ENCODE peak calls at places on chromosomes 7 and 10, in eight cellular contexts. One of them, this sample, is unnamed.

GRCh38 chr7:83204715-83205114 is 42.0 kb upstream of the PCLO start:
- DNase-seq in iris pigment epithelial cell: no peak
- DNase-seq in activated CD4-positive, alpha-beta T cell treated with anti-CD3 and anti-CD28 coated beads, Interleukin-2, amount 10 ng/mL, durations not matched to agents 24 days and 14 days: no peak
- DNase-seq in coronary artery: no peak
- DNase-seq in myocyte: no peak
- DNase-seq in H1: no peak
- DNase-seq in GM23248: no peak
- DNase-seq in activated T-helper 1 cell treated with Interleukin-2 at 50 U/mL for 16 hours: no peak
- DNase-seq in this sample: no peak

GRCh38 chr10:117740696-117741222 is 198.2 kb downstream of the EMX2 start:
- DNase-seq in activated CD4-positive, alpha-beta T cell treated with anti-CD3 and anti-CD28 coated beads, Interleukin-2, amount 10 ng/mL, durations not matched to agents 24 days and 14 days: no peak
- DNase-seq in GM23248: no peak
- DNase-seq in myocyte: no peak
- DNase-seq in activated T-helper 1 cell treated with Interleukin-2 at 50 U/mL for 16 hours: no peak
- DNase-seq in coronary artery: no peak
- DNase-seq in H1: no peak
- DNase-seq in iris pigment epithelial cell: no peak
- DNase-seq in this sample: no peak

GRCh38 chr7:95730493-95731280 is 41.7 kb upstream of the DYNC1I1 start:
- DNase-seq in coronary artery: no peak
- DNase-seq in activated CD4-positive, alpha-beta T cell treated with anti-CD3 and anti-CD28 coated beads, Interleukin-2, amount 10 ng/mL, durations not matched to agents 24 days and 14 days: no peak
- DNase-seq in iris pigment epithelial cell: no peak
- DNase-seq in GM23248: no peak
- DNase-seq in H1: no peak
- DNase-seq in activated T-helper 1 cell treated with Interleukin-2 at 50 U/mL for 16 hours: no peak
- DNase-seq in myocyte: no peak
- DNase-seq in this sample: no peak

GRCh38 chr7:68706291-68706690 is 892.0 kb upstream of the AUTS2 start:
- DNase-seq in coronary artery: no peak
- DNase-seq in iris pigment epithelial cell: peak; percentile 51
- DNase-seq in myocyte: no peak
- DNase-seq in activated CD4-positive, alpha-beta T cell treated with anti-CD3 and anti-CD28 coated beads, Interleukin-2, amount 10 ng/mL, durations not matched to agents 24 days and 14 days: no peak
- DNase-seq in H1: no peak
- DNase-seq in activated T-helper 1 cell treated with Interleukin-2 at 50 U/mL for 16 hours: no peak
- DNase-seq in GM23248: peak; percentile 4
- DNase-seq in this sample: no peak

GRCh38 chr10:30591249-30591670 is 38.3 kb downstream of the LYZL2 start:
- DNase-seq in iris pigment epithelial cell: peak; percentile 50
- DNase-seq in coronary artery: no peak
- DNase-seq in activated CD4-positive, alpha-beta T cell treated with anti-CD3 and anti-CD28 coated beads, Interleukin-2, amount 10 ng/mL, durations not matched to agents 24 days and 14 days: peak; percentile 83
- DNase-seq in H1: no peak
- DNase-seq in myocyte: peak; percentile 70
- DNase-seq in activated T-helper 1 cell treated with Interleukin-2 at 50 U/mL for 16 hours: peak; percentile 15
- DNase-seq in GM23248: peak; percentile 67
- DNase-seq in this sample: peak; percentile 59

GRCh38 chr7:140639366-140640053 is 1.1 kb downstream of the DENND2A start:
- DNase-seq in coronary artery: no peak
- DNase-seq in myocyte: no peak
- DNase-seq in activated T-helper 1 cell treated with Interleukin-2 at 50 U/mL for 16 hours: no peak
- DNase-seq in activated CD4-positive, alpha-beta T cell treated with anti-CD3 and anti-CD28 coated beads, Interleukin-2, amount 10 ng/mL, durations not matched to agents 24 days and 14 days: no peak
- DNase-seq in iris pigment epithelial cell: peak; percentile 78
- DNase-seq in GM23248: peak; percentile 78
- DNase-seq in H1: no peak
- DNase-seq in this sample: peak; percentile 64

GRCh38 chr10:44703241-44704155 is 207.6 kb upstream of the TMEM72 start:
- DNase-seq in GM23248: peak; percentile 74
- DNase-seq in activated T-helper 1 cell treated with Interleukin-2 at 50 U/mL for 16 hours: no peak
- DNase-seq in activated CD4-positive, alpha-beta T cell treated with anti-CD3 and anti-CD28 coated beads, Interleukin-2, amount 10 ng/mL, durations not matched to agents 24 days and 14 days: no peak
- DNase-seq in myocyte: peak; percentile 39
- DNase-seq in H1: no peak
- DNase-seq in coronary artery: no peak
- DNase-seq in iris pigment epithelial cell: peak; percentile 80
- DNase-seq in this sample: peak; percentile 86

GRCh38 chr7:29764227-29764626 is 42.1 kb upstream of the WIPF3 start:
- DNase-seq in myocyte: peak; percentile 44
- DNase-seq in H1: peak; percentile 58
- DNase-seq in coronary artery: no peak
- DNase-seq in activated CD4-positive, alpha-beta T cell treated with anti-CD3 and anti-CD28 coated beads, Interleukin-2, amount 10 ng/mL, durations not matched to agents 24 days and 14 days: no peak
- DNase-seq in iris pigment epithelial cell: no peak
- DNase-seq in activated T-helper 1 cell treated with Interleukin-2 at 50 U/mL for 16 hours: no peak
- DNase-seq in GM23248: no peak
- DNase-seq in this sample: no peak

GRCh38 chr10:33345236-33345635 is 10.8 kb upstream of the NRP1 start:
- DNase-seq in activated T-helper 1 cell treated with Interleukin-2 at 50 U/mL for 16 hours: no peak
- DNase-seq in activated CD4-positive, alpha-beta T cell treated with anti-CD3 and anti-CD28 coated beads, Interleukin-2, amount 10 ng/mL, durations not matched to agents 24 days and 14 days: no peak
- DNase-seq in GM23248: no peak
- DNase-seq in iris pigment epithelial cell: no peak
- DNase-seq in H1: no peak
- DNase-seq in coronary artery: no peak
- DNase-seq in myocyte: no peak
- DNase-seq in this sample: no peak

GRCh38 chr7:130821864-130822263 is 87.9 kb upstream of the KLF14 start:
- DNase-seq in activated CD4-positive, alpha-beta T cell treated with anti-CD3 and anti-CD28 coated beads, Interleukin-2, amount 10 ng/mL, durations not matched to agents 24 days and 14 days: no peak
- DNase-seq in H1: no peak
- DNase-seq in activated T-helper 1 cell treated with Interleukin-2 at 50 U/mL for 16 hours: no peak
- DNase-seq in GM23248: peak; percentile 27
- DNase-seq in iris pigment epithelial cell: peak; percentile 26
- DNase-seq in coronary artery: no peak
- DNase-seq in myocyte: peak; percentile 40
- DNase-seq in this sample: peak; percentile 46

GRCh38 chr10:60666221-60666620 is 112.1 kb upstream of the CDK1 start:
- DNase-seq in GM23248: peak; percentile 8
- DNase-seq in activated T-helper 1 cell treated with Interleukin-2 at 50 U/mL for 16 hours: no peak
- DNase-seq in H1: no peak
- DNase-seq in coronary artery: no peak
- DNase-seq in iris pigment epithelial cell: peak; percentile 87
- DNase-seq in myocyte: no peak
- DNase-seq in activated CD4-positive, alpha-beta T cell treated with anti-CD3 and anti-CD28 coated beads, Interleukin-2, amount 10 ng/mL, durations not matched to agents 24 days and 14 days: no peak
- DNase-seq in this sample: no peak

GRCh38 chr10:89389254-89389653 is 3.2 kb upstream of the IFIT1 start:
- DNase-seq in GM23248: peak; percentile 57
- DNase-seq in coronary artery: no peak
- DNase-seq in myocyte: peak; percentile 31
- DNase-seq in iris pigment epithelial cell: no peak
- DNase-seq in activated T-helper 1 cell treated with Interleukin-2 at 50 U/mL for 16 hours: no peak
- DNase-seq in activated CD4-positive, alpha-beta T cell treated with anti-CD3 and anti-CD28 coated beads, Interleukin-2, amount 10 ng/mL, durations not matched to agents 24 days and 14 days: no peak
- DNase-seq in H1: no peak
- DNase-seq in this sample: peak; percentile 49

GRCh38 chr10:101214446-101215396 is 14.5 kb downstream of the LBX1 start:
- DNase-seq in myocyte: peak; percentile 71
- DNase-seq in GM23248: peak; percentile 68
- DNase-seq in iris pigment epithelial cell: peak; percentile 27
- DNase-seq in activated T-helper 1 cell treated with Interleukin-2 at 50 U/mL for 16 hours: peak; percentile 58
- DNase-seq in coronary artery: no peak
- DNase-seq in H1: peak; percentile 95
- DNase-seq in activated CD4-positive, alpha-beta T cell treated with anti-CD3 and anti-CD28 coated beads, Interleukin-2, amount 10 ng/mL, durations not matched to agents 24 days and 14 days: peak; percentile 90
- DNase-seq in this sample: peak; percentile 59

GRCh38 chr7:149283321-149283720 is 21.3 kb downstream of the ZNF783 start:
- DNase-seq in iris pigment epithelial cell: no peak
- DNase-seq in GM23248: no peak
- DNase-seq in H1: no peak
- DNase-seq in coronary artery: peak; percentile 71
- DNase-seq in myocyte: no peak
- DNase-seq in activated CD4-positive, alpha-beta T cell treated with anti-CD3 and anti-CD28 coated beads, Interleukin-2, amount 10 ng/mL, durations not matched to agents 24 days and 14 days: peak; percentile 58
- DNase-seq in activated T-helper 1 cell treated with Interleukin-2 at 50 U/mL for 16 hours: no peak
- DNase-seq in this sample: no peak

GRCh38 chr10:108090476-108091215 is 926.1 kb upstream of the SORCS1 start:
- DNase-seq in myocyte: no peak
- DNase-seq in iris pigment epithelial cell: no peak
- DNase-seq in coronary artery: no peak
- DNase-seq in activated T-helper 1 cell treated with Interleukin-2 at 50 U/mL for 16 hours: no peak
- DNase-seq in activated CD4-positive, alpha-beta T cell treated with anti-CD3 and anti-CD28 coated beads, Interleukin-2, amount 10 ng/mL, durations not matched to agents 24 days and 14 days: no peak
- DNase-seq in H1: no peak
- DNase-seq in GM23248: peak; percentile 22
- DNase-seq in this sample: no peak

GRCh38 chr10:11011436-11011835 is 6.2 kb upstream of the CELF2 start:
- DNase-seq in iris pigment epithelial cell: no peak
- DNase-seq in activated CD4-positive, alpha-beta T cell treated with anti-CD3 and anti-CD28 coated beads, Interleukin-2, amount 10 ng/mL, durations not matched to agents 24 days and 14 days: no peak
- DNase-seq in activated T-helper 1 cell treated with Interleukin-2 at 50 U/mL for 16 hours: no peak
- DNase-seq in coronary artery: no peak
- DNase-seq in GM23248: no peak
- DNase-seq in myocyte: no peak
- DNase-seq in H1: no peak
- DNase-seq in this sample: no peak

GRCh38 chr7:74012842-74013249 is 15.1 kb upstream of the ELN start:
- DNase-seq in iris pigment epithelial cell: no peak
- DNase-seq in GM23248: no peak
- DNase-seq in myocyte: peak; percentile 88
- DNase-seq in coronary artery: no peak
- DNase-seq in H1: no peak
- DNase-seq in activated CD4-positive, alpha-beta T cell treated with anti-CD3 and anti-CD28 coated beads, Interleukin-2, amount 10 ng/mL, durations not matched to agents 24 days and 14 days: no peak
- DNase-seq in activated T-helper 1 cell treated with Interleukin-2 at 50 U/mL for 16 hours: no peak
- DNase-seq in this sample: peak; percentile 53

GRCh38 chr10:124921261-124921660 is 20.7 kb upstream of the ZRANB1 start:
- DNase-seq in activated CD4-positive, alpha-beta T cell treated with anti-CD3 and anti-CD28 coated beads, Interleukin-2, amount 10 ng/mL, durations not matched to agents 24 days and 14 days: no peak
- DNase-seq in coronary artery: no peak
- DNase-seq in H1: no peak
- DNase-seq in activated T-helper 1 cell treated with Interleukin-2 at 50 U/mL for 16 hours: no peak
- DNase-seq in iris pigment epithelial cell: no peak
- DNase-seq in GM23248: no peak
- DNase-seq in myocyte: no peak
- DNase-seq in this sample: no peak

GRCh38 chr10:11683529-11684320 is 58.5 kb upstream of the ECHDC3 start:
- DNase-seq in GM23248: no peak
- DNase-seq in coronary artery: no peak
- DNase-seq in iris pigment epithelial cell: no peak
- DNase-seq in activated T-helper 1 cell treated with Interleukin-2 at 50 U/mL for 16 hours: no peak
- DNase-seq in H1: no peak
- DNase-seq in activated CD4-positive, alpha-beta T cell treated with anti-CD3 and anti-CD28 coated beads, Interleukin-2, amount 10 ng/mL, durations not matched to agents 24 days and 14 days: no peak
- DNase-seq in myocyte: no peak
- DNase-seq in this sample: no peak

GRCh38 chr7:140078392-140078791 is 15.6 kb upstream of the PARP12 start:
- DNase-seq in H1: no peak
- DNase-seq in GM23248: no peak
- DNase-seq in activated CD4-positive, alpha-beta T cell treated with anti-CD3 and anti-CD28 coated beads, Interleukin-2, amount 10 ng/mL, durations not matched to agents 24 days and 14 days: no peak
- DNase-seq in coronary artery: no peak
- DNase-seq in activated T-helper 1 cell treated with Interleukin-2 at 50 U/mL for 16 hours: no peak
- DNase-seq in myocyte: no peak
- DNase-seq in iris pigment epithelial cell: no peak
- DNase-seq in this sample: no peak

GRCh38 chr7:42219447-42219846 is 17.6 kb downstream of the GLI3 start:
- DNase-seq in iris pigment epithelial cell: peak; percentile 49
- DNase-seq in GM23248: peak; percentile 60
- DNase-seq in H1: no peak
- DNase-seq in coronary artery: no peak
- DNase-seq in myocyte: no peak
- DNase-seq in activated T-helper 1 cell treated with Interleukin-2 at 50 U/mL for 16 hours: no peak
- DNase-seq in activated CD4-positive, alpha-beta T cell treated with anti-CD3 and anti-CD28 coated beads, Interleukin-2, amount 10 ng/mL, durations not matched to agents 24 days and 14 days: no peak
- DNase-seq in this sample: no peak

GRCh38 chr10:126876456-126876855 is 28.8 kb upstream of the DOCK1 start:
- DNase-seq in activated T-helper 1 cell treated with Interleukin-2 at 50 U/mL for 16 hours: no peak
- DNase-seq in myocyte: no peak
- DNase-seq in activated CD4-positive, alpha-beta T cell treated with anti-CD3 and anti-CD28 coated beads, Interleukin-2, amount 10 ng/mL, durations not matched to agents 24 days and 14 days: no peak
- DNase-seq in H1: peak; percentile 8
- DNase-seq in coronary artery: no peak
- DNase-seq in iris pigment epithelial cell: no peak
- DNase-seq in GM23248: peak; percentile 34
- DNase-seq in this sample: peak; percentile 12

GRCh38 chr10:5038703-5039102 is 35.0 kb upstream of the AKR1C2 start:
- DNase-seq in H1: no peak
- DNase-seq in activated CD4-positive, alpha-beta T cell treated with anti-CD3 and anti-CD28 coated beads, Interleukin-2, amount 10 ng/mL, durations not matched to agents 24 days and 14 days: no peak
- DNase-seq in myocyte: no peak
- DNase-seq in iris pigment epithelial cell: peak; percentile 30
- DNase-seq in GM23248: no peak
- DNase-seq in coronary artery: no peak
- DNase-seq in activated T-helper 1 cell treated with Interleukin-2 at 50 U/mL for 16 hours: no peak
- DNase-seq in this sample: peak; percentile 10

GRCh38 chr7:154862153-154862791 is 140.7 kb downstream of the PAXIP1 start:
- DNase-seq in H1: no peak
- DNase-seq in activated CD4-positive, alpha-beta T cell treated with anti-CD3 and anti-CD28 coated beads, Interleukin-2, amount 10 ng/mL, durations not matched to agents 24 days and 14 days: no peak
- DNase-seq in myocyte: no peak
- DNase-seq in coronary artery: no peak
- DNase-seq in activated T-helper 1 cell treated with Interleukin-2 at 50 U/mL for 16 hours: no peak
- DNase-seq in GM23248: no peak
- DNase-seq in iris pigment epithelial cell: no peak
- DNase-seq in this sample: no peak

GRCh38 chr10:91422915-91423314 is 12.8 kb downstream of the HECTD2 start:
- DNase-seq in H1: no peak
- DNase-seq in myocyte: peak; percentile 54
- DNase-seq in GM23248: peak; percentile 47
- DNase-seq in coronary artery: no peak
- DNase-seq in activated CD4-positive, alpha-beta T cell treated with anti-CD3 and anti-CD28 coated beads, Interleukin-2, amount 10 ng/mL, durations not matched to agents 24 days and 14 days: no peak
- DNase-seq in iris pigment epithelial cell: no peak
- DNase-seq in activated T-helper 1 cell treated with Interleukin-2 at 50 U/mL for 16 hours: no peak
- DNase-seq in this sample: no peak

GRCh38 chr7:68074242-68074641 is 1077.6 kb downstream of the TYW1 start:
- DNase-seq in activated T-helper 1 cell treated with Interleukin-2 at 50 U/mL for 16 hours: no peak
- DNase-seq in H1: no peak
- DNase-seq in GM23248: no peak
- DNase-seq in coronary artery: no peak
- DNase-seq in activated CD4-positive, alpha-beta T cell treated with anti-CD3 and anti-CD28 coated beads, Interleukin-2, amount 10 ng/mL, durations not matched to agents 24 days and 14 days: no peak
- DNase-seq in myocyte: no peak
- DNase-seq in iris pigment epithelial cell: no peak
- DNase-seq in this sample: no peak

GRCh38 chr10:43225004-43225786 is 41.7 kb downstream of the RASGEF1A start:
- DNase-seq in activated CD4-positive, alpha-beta T cell treated with anti-CD3 and anti-CD28 coated beads, Interleukin-2, amount 10 ng/mL, durations not matched to agents 24 days and 14 days: no peak
- DNase-seq in iris pigment epithelial cell: no peak
- DNase-seq in H1: no peak
- DNase-seq in coronary artery: no peak
- DNase-seq in GM23248: no peak
- DNase-seq in myocyte: no peak
- DNase-seq in activated T-helper 1 cell treated with Interleukin-2 at 50 U/mL for 16 hours: no peak
- DNase-seq in this sample: no peak

GRCh38 chr7:130216750-130217149 is 9.1 kb downstream of the SSMEM1 start:
- DNase-seq in activated T-helper 1 cell treated with Interleukin-2 at 50 U/mL for 16 hours: no peak
- DNase-seq in iris pigment epithelial cell: no peak
- DNase-seq in coronary artery: no peak
- DNase-seq in myocyte: no peak
- DNase-seq in GM23248: no peak
- DNase-seq in H1: no peak
- DNase-seq in activated CD4-positive, alpha-beta T cell treated with anti-CD3 and anti-CD28 coated beads, Interleukin-2, amount 10 ng/mL, durations not matched to agents 24 days and 14 days: peak; percentile 29
- DNase-seq in this sample: no peak

GRCh38 chr7:139231513-139232376 is 708 bp downstream of the UBN2 start:
- DNase-seq in H1: peak; percentile 63
- DNase-seq in coronary artery: peak; percentile 76
- DNase-seq in activated T-helper 1 cell treated with Interleukin-2 at 50 U/mL for 16 hours: peak; percentile 5
- DNase-seq in myocyte: peak; percentile 49
- DNase-seq in activated CD4-positive, alpha-beta T cell treated with anti-CD3 and anti-CD28 coated beads, Interleukin-2, amount 10 ng/mL, durations not matched to agents 24 days and 14 days: peak; percentile 79
- DNase-seq in GM23248: peak; percentile 72
- DNase-seq in iris pigment epithelial cell: peak; percentile 50
- DNase-seq in this sample: peak; percentile 55

GRCh38 chr7:66380285-66380888 is 175.3 kb downstream of the TPST1 start:
- DNase-seq in coronary artery: no peak
- DNase-seq in activated T-helper 1 cell treated with Interleukin-2 at 50 U/mL for 16 hours: no peak
- DNase-seq in activated CD4-positive, alpha-beta T cell treated with anti-CD3 and anti-CD28 coated beads, Interleukin-2, amount 10 ng/mL, durations not matched to agents 24 days and 14 days: no peak
- DNase-seq in GM23248: peak; percentile 74
- DNase-seq in iris pigment epithelial cell: peak; percentile 39
- DNase-seq in myocyte: no peak
- DNase-seq in H1: no peak
- DNase-seq in this sample: peak; percentile 69

GRCh38 chr10:14200645-14201534 is 129.8 kb downstream of the FRMD4A start:
- DNase-seq in myocyte: peak; percentile 29
- DNase-seq in activated CD4-positive, alpha-beta T cell treated with anti-CD3 and anti-CD28 coated beads, Interleukin-2, amount 10 ng/mL, durations not matched to agents 24 days and 14 days: peak; percentile 58
- DNase-seq in coronary artery: no peak
- DNase-seq in GM23248: no peak
- DNase-seq in H1: peak; percentile 92
- DNase-seq in iris pigment epithelial cell: no peak
- DNase-seq in activated T-helper 1 cell treated with Interleukin-2 at 50 U/mL for 16 hours: no peak
- DNase-seq in this sample: peak; percentile 9

This sample was measured in EL.